ENCODE peak calls at places on chromosomes 1 and 21, in five cellular contexts. One of them, this sample, is unnamed.

GRCh38 chr1:36625253-36625958 is 142.7 kb upstream of the CSF3R start:
- DNase-seq in body of pancreas: no peak
- DNase-seq in Calu3: no peak
- DNase-seq in suprapubic skin: no peak
- DNase-seq in tibial artery: no peak
- DNase-seq in this sample: no peak

GRCh38 chr1:100720751-100721150 is 1.2 kb downstream of the VCAM1 start:
- DNase-seq in body of pancreas: no peak
- DNase-seq in Calu3: no peak
- DNase-seq in suprapubic skin: no peak
- DNase-seq in tibial artery: no peak
- DNase-seq in this sample: no peak

GRCh38 chr1:151132676-151133338 is 13.6 kb downstream of the SEMA6C start:
- DNase-seq in body of pancreas: no peak
- DNase-seq in Calu3: no peak
- DNase-seq in suprapubic skin: no peak
- DNase-seq in tibial artery: peak
- DNase-seq in this sample: no peak

GRCh38 chr21:42118901-42119300 is 47.8 kb downstream of the UMODL1 start:
- DNase-seq in body of pancreas: no peak
- DNase-seq in Calu3: no peak
- DNase-seq in suprapubic skin: no peak
- DNase-seq in tibial artery: no peak
- DNase-seq in this sample: no peak

GRCh38 chr1:106620521-106620954 is 435.9 kb upstream of the PRMT6 start:
- DNase-seq in body of pancreas: no peak
- DNase-seq in Calu3: peak
- DNase-seq in suprapubic skin: no peak
- DNase-seq in tibial artery: no peak
- DNase-seq in this sample: no peak

GRCh38 chr1:176802316-176802715 is 339.3 kb downstream of the PAPPA2 start:
- DNase-seq in body of pancreas: no peak
- DNase-seq in Calu3: no peak
- DNase-seq in suprapubic skin: no peak
- DNase-seq in tibial artery: no peak
- DNase-seq in this sample: no peak

GRCh38 chr1:183787704-183788103 is 17.2 kb upstream of the RGL1 start:
- DNase-seq in body of pancreas: no peak
- DNase-seq in Calu3: no peak
- DNase-seq in suprapubic skin: no peak
- DNase-seq in tibial artery: no peak
- DNase-seq in this sample: no peak

GRCh38 chr1:2054560-2054959 is 4.3 kb downstream of the PRKCZ start:
- DNase-seq in body of pancreas: no peak
- DNase-seq in Calu3: no peak
- DNase-seq in suprapubic skin: no peak
- DNase-seq in tibial artery: no peak
- DNase-seq in this sample: no peak

GRCh38 chr1:204087893-204088528 is 15.1 kb downstream of the SOX13 start:
- DNase-seq in body of pancreas: no peak
- DNase-seq in Calu3: no peak
- DNase-seq in suprapubic skin: peak
- DNase-seq in tibial artery: peak
- DNase-seq in this sample: no peak

GRCh38 chr1:48761411-48761810 is 15.3 kb downstream of the BEND5 start:
- DNase-seq in body of pancreas: no peak
- DNase-seq in Calu3: no peak
- DNase-seq in suprapubic skin: no peak
- DNase-seq in tibial artery: no peak
- DNase-seq in this sample: no peak

GRCh38 chr1:41516168-41516961 is 31.9 kb upstream of the EDN2 start:
- DNase-seq in body of pancreas: peak
- DNase-seq in Calu3: peak
- DNase-seq in suprapubic skin: peak
- DNase-seq in tibial artery: peak
- DNase-seq in this sample: peak

GRCh38 chr1:9476790-9477463 is 62.3 kb upstream of the SLC25A33 start:
- DNase-seq in body of pancreas: no peak
- DNase-seq in Calu3: no peak
- DNase-seq in suprapubic skin: no peak
- DNase-seq in tibial artery: no peak
- DNase-seq in this sample: no peak

GRCh38 chr1:39877231-39877778 is 6.0 kb downstream of the TRIT1 start:
- DNase-seq in body of pancreas: no peak
- DNase-seq in Calu3: no peak
- DNase-seq in suprapubic skin: no peak
- DNase-seq in tibial artery: no peak
- DNase-seq in this sample: no peak

GRCh38 chr1:165257969-165258459 is 98.5 kb downstream of the LMX1A start:
- DNase-seq in body of pancreas: peak
- DNase-seq in Calu3: peak
- DNase-seq in suprapubic skin: peak
- DNase-seq in tibial artery: peak
- DNase-seq in this sample: peak

GRCh38 chr1:98278055-98278454 is 357.2 kb upstream of the DPYD start:
- DNase-seq in body of pancreas: no peak
- DNase-seq in Calu3: no peak
- DNase-seq in suprapubic skin: no peak
- DNase-seq in tibial artery: no peak
- DNase-seq in this sample: no peak

GRCh38 chr21:44907225-44907965 is 13.3 kb downstream of the ITGB2 start:
- DNase-seq in body of pancreas: no peak
- DNase-seq in Calu3: no peak
- DNase-seq in suprapubic skin: no peak
- DNase-seq in tibial artery: peak
- DNase-seq in this sample: no peak

GRCh38 chr1:46477153-46477929 is 12.3 kb upstream of the DMBX1 start:
- DNase-seq in body of pancreas: peak
- DNase-seq in Calu3: peak
- DNase-seq in suprapubic skin: no peak
- DNase-seq in tibial artery: peak
- DNase-seq in this sample: peak

GRCh38 chr1:2187619-2188018 is 7.0 kb downstream of the FAAP20 start:
- DNase-seq in body of pancreas: no peak
- DNase-seq in Calu3: no peak
- DNase-seq in suprapubic skin: no peak
- DNase-seq in tibial artery: no peak
- DNase-seq in this sample: no peak

GRCh38 chr1:118185083-118185899 is at the start of gene SPAG17:
- DNase-seq in body of pancreas: peak
- DNase-seq in Calu3: peak
- DNase-seq in suprapubic skin: peak
- DNase-seq in tibial artery: peak
- DNase-seq in this sample: peak

GRCh38 chr1:211384524-211384923 is 57.9 kb downstream of the TRAF5 start:
- DNase-seq in body of pancreas: no peak
- DNase-seq in Calu3: no peak
- DNase-seq in suprapubic skin: no peak
- DNase-seq in tibial artery: no peak
- DNase-seq in this sample: no peak

GRCh38 chr21:44711327-44712202 is at the start of gene TSPEAR:
- DNase-seq in body of pancreas: no peak
- DNase-seq in Calu3: no peak
- DNase-seq in suprapubic skin: peak
- DNase-seq in tibial artery: peak
- DNase-seq in this sample: no peak

GRCh38 chr1:12183095-12183794 is 16.5 kb downstream of the TNFRSF1B start:
- DNase-seq in body of pancreas: no peak
- DNase-seq in Calu3: no peak
- DNase-seq in suprapubic skin: no peak
- DNase-seq in tibial artery: no peak
- DNase-seq in this sample: no peak

GRCh38 chr1:49527606-49528305 is 496.0 kb downstream of the AGBL4 start:
- DNase-seq in body of pancreas: no peak
- DNase-seq in Calu3: no peak
- DNase-seq in suprapubic skin: no peak
- DNase-seq in tibial artery: no peak
- DNase-seq in this sample: no peak

GRCh38 chr21:26964379-26964778 is 2.5 kb downstream of the ADAMTS5 start:
- DNase-seq in body of pancreas: no peak
- DNase-seq in Calu3: no peak
- DNase-seq in suprapubic skin: peak
- DNase-seq in tibial artery: peak
- DNase-seq in this sample: no peak

GRCh38 chr1:191634801-191635520 is 523.3 kb upstream of the RGS18 start:
- DNase-seq in body of pancreas: no peak
- DNase-seq in Calu3: no peak
- DNase-seq in suprapubic skin: no peak
- DNase-seq in tibial artery: no peak
- DNase-seq in this sample: no peak

GRCh38 chr1:239951518-239952130 is 140.1 kb upstream of the FMN2 start:
- DNase-seq in body of pancreas: peak
- DNase-seq in Calu3: peak
- DNase-seq in suprapubic skin: no peak
- DNase-seq in tibial artery: no peak
- DNase-seq in this sample: peak

GRCh38 chr1:18951818-18952391 is 4.6 kb downstream of the IFFO2 start:
- DNase-seq in body of pancreas: no peak
- DNase-seq in Calu3: no peak
- DNase-seq in suprapubic skin: no peak
- DNase-seq in tibial artery: no peak
- DNase-seq in this sample: no peak

GRCh38 chr1:181173761-181174371 is 85.4 kb downstream of the IER5 start:
- DNase-seq in body of pancreas: no peak
- DNase-seq in Calu3: no peak
- DNase-seq in suprapubic skin: no peak
- DNase-seq in tibial artery: no peak
- DNase-seq in this sample: no peak

GRCh38 chr21:32940079-32941014 is 85.4 kb upstream of the OLIG2 start:
- DNase-seq in body of pancreas: peak
- DNase-seq in Calu3: peak
- DNase-seq in suprapubic skin: no peak
- DNase-seq in tibial artery: no peak
- DNase-seq in this sample: peak

GRCh38 chr1:229243638-229244037 is 27.3 kb upstream of the RAB4A start:
- DNase-seq in body of pancreas: no peak
- DNase-seq in Calu3: no peak
- DNase-seq in suprapubic skin: no peak
- DNase-seq in tibial artery: no peak
- DNase-seq in this sample: no peak

DNA sequence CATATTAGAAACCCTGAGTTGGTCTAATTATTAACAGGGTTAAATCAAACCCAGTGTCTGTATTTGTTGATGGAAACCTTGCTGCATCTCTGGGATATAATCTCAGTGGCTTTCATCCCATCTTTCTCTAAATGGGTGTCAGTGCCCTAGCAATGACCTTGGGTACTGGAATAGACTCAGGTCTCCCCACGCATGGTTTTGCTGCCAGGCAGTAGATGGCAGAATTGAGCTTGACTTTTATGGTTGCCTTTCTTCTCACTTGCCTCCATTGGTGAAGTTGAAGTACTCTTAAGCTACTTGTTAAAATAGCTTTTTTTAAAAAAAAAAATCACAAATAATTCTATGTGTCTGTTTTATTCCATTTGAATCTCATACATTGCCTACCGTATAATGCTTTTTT is 81.8 kb upstream of the HMCN1 start:
- DNase-seq in body of pancreas: no peak
- DNase-seq in Calu3: no peak
- DNase-seq in suprapubic skin: no peak
- DNase-seq in tibial artery: no peak
- DNase-seq in this sample: no peak
- TF ChIP-seq CTCF in body of pancreas: no peak
- TF ChIP-seq CTCF in Calu3: no peak
- TF ChIP-seq CTCF in suprapubic skin: no peak
- TF ChIP-seq CTCF in tibial artery: no peak
- TF ChIP-seq CTCF in this sample: no peak

DNA sequence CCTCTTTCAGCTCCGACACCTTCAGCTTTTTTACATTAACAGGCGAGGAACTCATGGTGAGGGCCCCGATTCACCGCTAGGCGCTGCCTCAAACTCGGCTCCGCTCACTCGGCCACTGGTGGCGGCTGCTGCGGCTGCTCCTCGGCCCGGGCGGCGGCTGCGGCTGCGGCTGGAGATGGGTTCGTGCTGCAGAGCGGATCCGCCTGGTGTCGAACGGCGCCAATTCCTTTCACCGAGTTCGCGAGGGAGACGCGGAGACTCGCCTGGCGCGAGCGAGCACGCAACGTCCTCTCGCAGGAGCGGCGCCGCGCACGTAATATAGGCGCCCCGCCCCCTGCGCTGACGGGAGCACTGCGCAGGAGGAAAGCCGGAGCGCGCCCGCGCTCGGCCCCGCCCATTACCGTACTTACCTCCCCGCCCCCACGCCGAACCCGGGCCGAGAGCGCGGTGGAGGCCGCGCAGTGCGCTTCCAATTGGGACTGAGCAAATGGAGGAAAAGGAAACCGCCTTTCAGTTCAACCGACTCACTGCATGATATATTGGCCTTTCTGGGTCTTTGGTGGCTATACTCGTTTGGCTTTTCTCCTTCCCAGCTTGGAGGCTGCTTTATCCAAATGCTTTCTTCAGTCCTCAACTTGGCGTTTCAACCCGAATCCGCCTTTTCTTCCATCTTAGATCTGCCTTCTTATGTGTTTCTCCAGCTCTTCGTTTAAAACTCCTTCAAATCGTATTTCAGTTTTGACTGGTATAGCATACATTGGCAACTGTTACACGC is at the start of gene HNRNPU:
- DNase-seq in body of pancreas: peak
- DNase-seq in Calu3: peak
- DNase-seq in suprapubic skin: peak
- DNase-seq in tibial artery: peak
- DNase-seq in this sample: peak
- TF ChIP-seq CTCF in body of pancreas: peak
- TF ChIP-seq CTCF in Calu3: peak
- TF ChIP-seq CTCF in suprapubic skin: no peak
- TF ChIP-seq CTCF in tibial artery: peak
- TF ChIP-seq CTCF in this sample: peak

GRCh38 chr21:16193758-16194606 is 464.2 kb downstream of the USP25 start:
- DNase-seq in body of pancreas: no peak
- DNase-seq in Calu3: peak
- DNase-seq in suprapubic skin: peak
- DNase-seq in tibial artery: peak
- DNase-seq in this sample: peak
- TF ChIP-seq CTCF in body of pancreas: no peak
- TF ChIP-seq CTCF in Calu3: no peak
- TF ChIP-seq CTCF in suprapubic skin: no peak
- TF ChIP-seq CTCF in tibial artery: no peak
- TF ChIP-seq CTCF in this sample: no peak

DNA sequence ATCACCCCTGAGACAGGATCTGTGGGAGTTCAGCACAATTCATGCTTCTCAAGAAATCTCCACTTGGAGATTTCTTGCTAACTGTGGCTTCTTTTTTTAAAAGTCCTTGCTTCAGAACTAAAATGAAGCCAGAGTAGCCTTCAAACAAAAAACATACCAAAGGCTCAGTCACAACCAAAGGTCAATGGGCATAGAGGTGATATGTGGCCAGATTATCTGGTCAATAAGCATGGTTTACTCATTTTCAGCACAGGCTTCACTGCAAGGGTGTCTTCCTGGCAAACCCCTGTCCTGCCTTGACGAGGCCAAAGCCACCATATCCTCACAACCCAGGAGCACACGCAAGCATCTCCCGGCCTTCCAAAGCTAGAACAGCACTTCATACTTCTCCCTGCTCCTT is 11.2 kb upstream of the SPRR4 start:
- DNase-seq in body of pancreas: no peak
- DNase-seq in Calu3: no peak
- DNase-seq in suprapubic skin: no peak
- DNase-seq in tibial artery: no peak
- DNase-seq in this sample: no peak
- TF ChIP-seq CTCF in body of pancreas: no peak
- TF ChIP-seq CTCF in Calu3: no peak
- TF ChIP-seq CTCF in suprapubic skin: no peak
- TF ChIP-seq CTCF in tibial artery: no peak
- TF ChIP-seq CTCF in this sample: no peak

GRCh38 chr1:81811757-81812371 is 11.1 kb downstream of the ADGRL2 start:
- DNase-seq in body of pancreas: no peak
- DNase-seq in Calu3: no peak
- DNase-seq in suprapubic skin: no peak
- DNase-seq in tibial artery: no peak
- DNase-seq in this sample: no peak
- TF ChIP-seq CTCF in body of pancreas: peak
- TF ChIP-seq CTCF in Calu3: no peak
- TF ChIP-seq CTCF in suprapubic skin: no peak
- TF ChIP-seq CTCF in tibial artery: no peak
- TF ChIP-seq CTCF in this sample: peak

This sample was measured in endothelial cell.